ENCODE peak calls at places on chromosomes 4 and X, in six cellular contexts. N is gastrocnemius medialis, V is tibial nerve, B is adrenal gland, T is K562, L is IMR-90. M is an unnamed sample.

GRCh38 chrX:67607436-67607835 is 63.6 kb downstream of the AR start:
- DNase-seq in N (no peak), L (peak), B (no peak), T (no peak), V (no peak), M (no peak)

GRCh38 chrX:10119399-10119990 is 37.3 kb upstream of the CLCN4 start:
- DNase-seq in N (peak), L (peak), B (peak), V (peak), T (peak), M (peak)

GRCh38 chrX:81021478-81021877 is 180.2 kb downstream of the HMGN5 start:
- DNase-seq in B (no peak), L (no peak), N (no peak), T (no peak), V (no peak), M (no peak)

GRCh38 chrX:77493677-77494553 is 46.7 kb downstream of the FGF16 start:
- DNase-seq in L (peak), N (no peak), V (no peak), B (no peak), T (peak), M (peak)

GRCh38 chr4:174631901-174632758 is 109.8 kb upstream of the HPGD start:
- DNase-seq in L (peak), B (no peak), V (no peak), N (no peak), T (peak), M (no peak)

GRCh38 chrX:112800901-112801775 is 39.5 kb downstream of the AMOT start:
- DNase-seq in L (no peak), V (no peak), B (no peak), N (no peak), T (no peak), M (no peak)

GRCh38 chrX:51694254-51694653 is 11.6 kb upstream of the CENPVL2 start:
- DNase-seq in L (no peak), B (no peak), V (no peak), T (no peak), N (no peak), M (no peak)

GRCh38 chr4:28686618-28687017 is 1826.0 kb downstream of the STIM2 start:
- DNase-seq in N (no peak), T (peak), L (peak), V (no peak), B (peak), M (peak)

GRCh38 chr4:81512945-81513584 is 41.4 kb upstream of the RASGEF1B start:
- DNase-seq in N (no peak), V (no peak), B (no peak), L (no peak), T (no peak), M (no peak)

GRCh38 chr4:1409079-1409805 is 3.0 kb upstream of the NKX1-1 start:
- DNase-seq in N (no peak), V (no peak), B (peak), T (no peak), L (no peak), M (no peak)

GRCh38 chrX:118974088-118974907 is at the start of gene LONRF3:
- DNase-seq in L (peak), N (peak), T (peak), B (peak), V (peak), M (no peak)

GRCh38 chrX:114997779-114998178 is 19.6 kb downstream of the IL13RA2 start:
- DNase-seq in L (no peak), N (no peak), B (no peak), T (no peak), V (no peak), M (no peak)

GRCh38 chrX:153400146-153401132 is 711 bp downstream of the PNMA6E start:
- DNase-seq in T (peak), N (no peak), B (peak), V (no peak), L (no peak), M (peak)

GRCh38 chr4:169263791-169264392 is 6.9 kb downstream of the SH3RF1 start:
- DNase-seq in N (no peak), L (no peak), T (no peak), V (no peak), B (no peak), M (no peak)

GRCh38 chr4:3269105-3269927 is 20.4 kb downstream of the MSANTD1 start:
- DNase-seq in T (no peak), V (no peak), N (no peak), B (no peak), L (no peak), M (no peak)

GRCh38 chr4:144421839-144422565 is 224.0 kb upstream of the HHIP start:
- DNase-seq in B (no peak), T (no peak), L (no peak), N (no peak), V (no peak), M (no peak)
- TF ChIP-seq POLR2A in B (no peak), T (no peak), L (no peak), N (no peak), V (no peak), M (no peak)

DNA sequence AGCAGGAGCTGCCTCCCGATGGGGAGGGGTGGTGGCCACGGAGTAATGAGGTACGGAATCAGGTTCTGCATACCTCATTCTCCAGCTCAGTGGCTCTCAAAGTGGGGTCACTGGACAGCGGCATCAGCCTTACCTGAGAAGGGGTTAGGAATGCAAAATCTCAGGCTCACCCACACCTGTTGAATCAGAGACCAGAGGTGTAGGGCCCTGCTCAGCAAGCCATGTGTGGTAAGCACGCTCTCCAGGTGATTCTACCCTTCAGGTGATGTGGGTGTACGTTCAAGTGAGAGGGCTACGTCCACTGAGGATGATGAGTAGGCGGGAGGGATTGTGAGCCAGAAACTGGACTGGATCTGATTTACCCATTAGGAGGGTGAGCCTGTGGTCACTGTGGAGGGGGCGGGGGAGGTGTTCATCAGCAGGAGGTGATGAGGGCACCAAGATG is 65.8 kb downstream of the ANAPC4 start:
- DNase-seq in V (no peak), B (no peak), T (no peak), L (no peak), N (no peak), M (no peak)
- TF ChIP-seq POLR2A in V (no peak), B (no peak), T (no peak), L (no peak), N (no peak), M (no peak)

GRCh38 chr4:137967480-137968190 is 274.5 kb downstream of the SLC7A11 start:
- DNase-seq in N (no peak), T (peak), B (no peak), L (peak), V (no peak), M (no peak)

DNA sequence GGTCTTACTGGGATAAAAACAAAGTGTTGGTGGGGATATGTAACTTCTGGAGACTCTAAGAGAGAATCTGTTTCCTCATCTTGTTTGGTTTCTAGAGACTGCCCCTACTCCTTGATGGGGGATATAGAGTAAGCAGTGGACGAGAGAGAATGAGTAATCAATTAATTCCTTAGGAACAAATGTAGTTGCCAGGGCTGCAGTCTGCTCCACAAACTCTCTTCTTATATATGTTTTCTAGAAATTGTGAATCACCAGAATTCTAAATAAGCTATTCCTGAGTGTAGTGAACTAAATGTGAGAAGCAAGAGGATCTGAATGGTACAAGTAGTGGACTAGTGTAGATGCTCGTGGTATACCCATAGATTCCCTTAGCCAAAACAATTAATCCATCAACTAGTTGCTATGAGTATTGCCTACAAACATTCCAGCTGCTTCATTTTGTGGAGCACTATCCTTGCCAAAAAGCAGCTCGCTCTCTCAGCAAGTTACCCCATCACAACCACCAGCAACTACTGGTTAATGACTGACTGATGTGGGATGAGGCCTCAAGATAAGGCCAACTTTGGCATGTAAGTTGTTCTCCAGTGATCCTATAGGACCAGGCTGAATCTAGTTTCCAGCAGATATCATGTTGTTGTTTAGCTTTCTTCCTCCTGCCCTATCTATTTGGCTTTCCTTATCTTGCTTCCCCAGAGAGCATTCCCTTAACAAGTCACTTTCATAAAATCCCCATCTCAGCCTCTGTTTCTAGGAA is 273.0 kb downstream of the SLC7A11 start:
- DNase-seq in B (no peak), T (peak), V (no peak), N (no peak), L (peak), M (no peak)
- TF ChIP-seq POLR2A in B (no peak), T (no peak), V (no peak), N (no peak), L (no peak), M (no peak)

GRCh38 chr4:52714597-52715254 is 36.5 kb downstream of the ERVMER34-1 start:
- DNase-seq in L (no peak), B (no peak), T (peak), N (no peak), V (no peak), M (no peak)
- TF ChIP-seq POLR2A in L (no peak), B (no peak), T (no peak), N (no peak), V (no peak), M (no peak)

GRCh38 chrX:154799554-154800348 is 5.5 kb downstream of the MPP1 start:
- DNase-seq in B (peak), V (no peak), T (peak), N (no peak), L (peak), M (peak)
- TF ChIP-seq POLR2A in B (no peak), V (no peak), T (peak), N (no peak), L (no peak), M (no peak)

GRCh38 chr4:145177906-145178538 is 2.4 kb downstream of the OTUD4 start:
- DNase-seq in N (no peak), T (peak), B (no peak), V (no peak), L (peak), M (no peak)
- TF ChIP-seq POLR2A in N (no peak), T (no peak), B (no peak), V (no peak), L (no peak), M (no peak)

GRCh38 chrX:103918584-103919335 is 43.7 kb upstream of the TMSB15B start:
- DNase-seq in T (peak), V (peak), B (peak), L (peak), N (no peak), M (peak)
- TF ChIP-seq POLR2A in T (no peak), V (no peak), B (no peak), L (no peak), N (no peak), M (peak)

GRCh38 chr4:48669086-48669485 is 111.0 kb downstream of the FRYL start:
- DNase-seq in L (no peak), B (no peak), N (no peak), V (no peak), T (no peak), M (no peak)

GRCh38 chr4:48668254-48669017 is 111.6 kb downstream of the FRYL start:
- DNase-seq in L (no peak), B (no peak), T (no peak), V (no peak), N (no peak), M (no peak)

GRCh38 chr4:48667148-48667547 is 112.9 kb downstream of the FRYL start:
- DNase-seq in L (no peak), V (no peak), N (no peak), T (no peak), B (no peak), M (no peak)

GRCh38 chr4:48664938-48665337 is 115.1 kb downstream of the FRYL start:
- DNase-seq in L (no peak), V (no peak), B (no peak), T (no peak), N (no peak), M (no peak)

GRCh38 chr4:48665555-48666186 is 114.4 kb downstream of the FRYL start:
- DNase-seq in N (no peak), V (no peak), B (no peak), T (no peak), L (peak), M (peak)
- TF ChIP-seq POLR2A in N (no peak), V (no peak), B (no peak), T (no peak), L (no peak), M (no peak)